ENCODE peak calls at places on chromosomes 12 and 14, in five cellular contexts. W is HEK293T, F is GM12878, X is HepG2, C is H1. O is an unnamed sample.

GRCh38 chr14:29805415-29806123 is 122.1 kb downstream of the PRKD1 start:
- DNase-seq in W (peak), F (no peak), X (no peak), C (no peak), O (no peak)

GRCh38 chr12:15856097-15856982 is 25.8 kb upstream of the STRAP start:
- DNase-seq in W (peak), F (peak), X (peak), C (peak), O (peak)

GRCh38 chr14:78182722-78183121 is 12.5 kb downstream of the NRXN3 start:
- DNase-seq in W (no peak), F (no peak), X (no peak), C (no peak), O (no peak)

GRCh38 chr12:93379432-93380308 is 1.9 kb downstream of the NUDT4 start:
- DNase-seq in W (no peak), F (no peak), X (no peak), C (no peak), O (no peak)

GRCh38 chr12:94039199-94039840 is 109.1 kb upstream of the PLXNC1 start:
- DNase-seq in W (no peak), F (no peak), X (no peak), C (no peak), O (no peak)

GRCh38 chr12:48999371-49000131 is at the start of gene DDN:
- DNase-seq in W (peak), F (no peak), X (no peak), C (peak), O (no peak)

GRCh38 chr12:2490746-2491145 is 304.0 kb upstream of the FKBP4 start:
- DNase-seq in W (no peak), F (no peak), X (no peak), C (no peak), O (no peak)

GRCh38 chr12:11600199-11600598 is 49.3 kb upstream of the ETV6 start:
- DNase-seq in W (no peak), F (no peak), X (no peak), C (no peak), O (no peak)

GRCh38 chr12:119288559-119288958 is 46.0 kb upstream of the CCDC60 start:
- DNase-seq in W (no peak), F (no peak), X (no peak), C (no peak), O (no peak)

GRCh38 chr12:38720661-38721060 is 184.7 kb downstream of the CPNE8 start:
- DNase-seq in W (no peak), F (no peak), X (no peak), C (no peak), O (no peak)

GRCh38 chr12:78977463-78977862 is 112.9 kb downstream of the SYT1 start:
- DNase-seq in W (no peak), F (no peak), X (no peak), C (no peak), O (no peak)

GRCh38 chr12:125017801-125018200 is 24.4 kb downstream of the BRI3BP start:
- DNase-seq in W (no peak), F (no peak), X (no peak), C (no peak), O (no peak)

GRCh38 chr12:132490481-132491348 is 764 bp downstream of the FBRSL1 start:
- DNase-seq in W (peak), F (no peak), X (no peak), C (no peak), O (no peak)

GRCh38 chr12:56040151-56040550 is 1.6 kb upstream of the RPS26 start:
- DNase-seq in W (no peak), F (no peak), X (no peak), C (no peak), O (no peak)

GRCh38 chr12:6975297-6976032 is 4.8 kb downstream of the EMG1 start:
- DNase-seq in W (no peak), F (no peak), X (no peak), C (no peak), O (no peak)

GRCh38 chr12:12990700-12991468 is 9.2 kb downstream of the HEBP1 start:
- DNase-seq in W (no peak), F (no peak), X (no peak), C (no peak), O (no peak)

GRCh38 chr12:99960312-99960711 is 24.4 kb downstream of the ANKS1B start:
- DNase-seq in W (no peak), F (no peak), X (no peak), C (no peak), O (no peak)

GRCh38 chr14:97267509-97267908 is 470.3 kb downstream of the VRK1 start:
- DNase-seq in W (no peak), F (no peak), X (no peak), C (no peak), O (no peak)

GRCh38 chr14:64879635-64880381 is at the start of gene SPTB:
- DNase-seq in W (peak), F (no peak), X (no peak), C (peak), O (no peak)

GRCh38 chr14:22200977-22201605 is 387.9 kb downstream of the DAD1 start:
- DNase-seq in W (peak), F (peak), X (peak), C (no peak), O (peak)

GRCh38 chr12:82740129-82741000 is 53.7 kb downstream of the TMTC2 start:
- DNase-seq in W (peak), F (no peak), X (no peak), C (no peak), O (peak)

GRCh38 chr12:124044021-124044420 is 71.0 kb downstream of the ZNF664 start:
- DNase-seq in W (no peak), F (no peak), X (no peak), C (no peak), O (no peak)

GRCh38 chr12:67665679-67666078 is 17.1 kb downstream of the DYRK2 start:
- DNase-seq in W (no peak), F (no peak), X (no peak), C (no peak), O (no peak)

DNA sequence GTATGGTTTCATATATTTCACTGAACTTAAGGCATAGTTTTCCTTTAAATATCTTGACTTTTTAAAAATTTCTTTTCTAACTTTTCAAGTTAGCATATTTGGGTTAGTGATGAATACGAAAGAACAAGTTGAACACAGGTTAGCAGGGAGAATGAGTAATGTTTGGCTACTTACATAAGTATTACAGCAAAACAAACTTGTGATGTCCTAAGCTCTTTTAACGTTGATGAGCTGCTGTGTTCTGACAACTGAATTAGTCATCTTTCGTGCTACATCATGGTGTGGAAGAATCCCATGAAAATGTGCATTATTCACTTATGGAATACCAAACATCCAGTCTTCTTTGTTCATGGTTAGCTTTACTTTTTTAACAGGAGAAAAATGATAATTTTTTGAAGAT is 36.3 kb upstream of the PDZRN4 start:
- DNase-seq in W (no peak), F (no peak), X (no peak), C (no peak), O (no peak)
- TF ChIP-seq SUZ12 in W (no peak), F (no peak), X (no peak), C (no peak), O (no peak)

DNA sequence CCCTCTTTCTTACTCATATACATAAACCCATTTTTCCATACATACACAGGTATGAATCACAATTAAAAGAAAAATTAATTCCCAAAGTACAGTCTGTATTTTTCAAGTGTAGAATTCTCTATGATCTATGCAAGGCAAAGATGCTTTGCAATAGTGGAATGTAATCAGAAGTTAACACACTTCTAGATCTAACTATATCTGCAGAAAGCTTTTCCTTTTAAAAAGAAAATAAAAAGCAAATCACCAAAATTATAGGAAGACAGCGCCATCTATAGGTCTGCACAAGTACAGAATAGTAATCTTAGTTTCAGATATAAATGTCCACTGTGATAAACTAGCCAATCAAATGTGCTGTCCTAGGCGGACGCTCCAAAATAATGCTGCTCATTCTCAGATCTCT is 22.0 kb downstream of the SLC25A21 start:
- DNase-seq in W (peak), F (no peak), X (peak), C (no peak), O (no peak)
- TF ChIP-seq SUZ12 in W (no peak), F (no peak), X (no peak), C (no peak), O (no peak)

DNA sequence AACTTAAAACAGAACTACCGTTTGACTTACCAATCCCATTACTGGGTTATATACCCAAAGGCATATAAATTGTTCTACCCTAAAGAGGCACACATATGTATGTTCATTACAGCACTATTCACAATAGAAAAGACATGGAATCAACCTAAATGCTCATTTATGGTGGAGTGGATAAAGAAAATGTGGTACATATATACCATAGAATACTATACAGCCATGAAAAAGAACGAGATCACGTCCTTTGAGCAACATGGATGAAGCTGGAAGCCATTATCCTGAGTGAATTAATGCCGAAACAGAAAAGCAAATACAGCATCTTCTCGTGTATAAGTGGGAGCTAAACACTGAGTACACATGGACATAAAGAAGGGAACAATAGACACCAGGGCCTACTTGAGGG is 31.8 kb downstream of the TMEM229B start:
- DNase-seq in W (no peak), F (no peak), X (no peak), C (no peak), O (no peak)
- TF ChIP-seq SUZ12 in W (no peak), F (no peak), X (no peak), C (no peak), O (no peak)

GRCh38 chr12:72366255-72366654 is 94.1 kb downstream of the TRHDE start:
- DNase-seq in W (peak), F (no peak), X (no peak), C (no peak), O (no peak)
- TF ChIP-seq SUZ12 in W (no peak), F (no peak), X (no peak), C (no peak), O (no peak)

DNA sequence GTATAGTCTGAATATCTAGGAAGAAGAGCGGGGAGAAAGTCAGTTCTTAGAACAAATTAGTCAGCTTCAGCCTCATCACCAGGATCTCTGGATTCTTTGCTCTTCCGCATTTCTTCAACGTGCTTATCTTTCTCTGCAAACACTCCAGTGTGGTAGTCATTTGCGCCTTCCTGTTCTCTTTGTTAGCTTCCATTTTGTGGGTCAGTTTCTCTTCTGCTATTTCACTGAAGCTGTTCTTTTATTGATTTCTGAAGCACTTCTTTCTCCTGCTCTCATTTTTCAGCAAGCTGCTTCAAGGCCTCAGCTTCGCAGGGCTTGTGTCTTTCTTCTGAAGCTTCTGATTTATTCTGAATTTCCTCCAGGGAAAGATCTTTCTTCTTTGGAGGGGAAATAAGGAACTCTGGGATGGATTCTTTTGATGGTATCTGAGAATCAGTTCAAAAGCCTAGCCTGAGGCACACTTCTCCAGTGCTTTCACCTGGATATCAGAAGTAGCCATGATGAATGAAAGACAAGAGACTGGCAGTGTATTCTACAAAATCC is 13.5 kb downstream of the AMN1 start:
- DNase-seq in W (no peak), F (peak), X (peak), C (no peak), O (no peak)
- TF ChIP-seq SUZ12 in W (no peak), F (no peak), X (no peak), C (no peak), O (no peak)

GRCh38 chr14:104660597-104660996 is 28.8 kb upstream of the INF2 start:
- DNase-seq in W (no peak), F (no peak), X (no peak), C (no peak), O (no peak)
- TF ChIP-seq SUZ12 in W (no peak), F (no peak), X (no peak), C (no peak), O (no peak)

DNA sequence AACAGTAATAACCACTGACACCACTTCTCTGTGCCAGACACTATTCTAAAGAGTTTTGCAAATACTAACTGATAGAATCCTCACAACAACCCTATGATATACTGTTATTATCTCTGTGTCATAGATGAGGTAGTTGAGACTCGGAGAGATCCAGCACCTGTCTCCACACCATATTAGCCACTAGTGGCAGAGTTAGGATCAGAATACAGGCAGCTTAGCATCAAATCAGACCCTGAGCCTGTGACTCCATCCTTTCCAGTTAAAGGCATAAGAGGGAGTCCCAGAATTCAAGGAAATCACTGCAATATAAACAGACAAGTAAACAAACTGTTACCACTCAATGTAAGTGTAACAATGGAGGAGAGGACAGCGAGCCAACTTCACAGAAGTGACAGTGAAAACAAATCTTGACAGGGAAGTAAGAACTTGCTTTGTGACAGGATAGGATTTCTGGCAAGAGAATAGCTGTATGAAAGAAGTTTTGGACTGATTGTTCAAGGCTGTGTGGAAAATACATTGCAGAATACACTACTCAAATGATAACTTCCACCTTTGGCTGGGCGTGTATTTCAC is 11.7 kb upstream of the NAP1L1 start:
- DNase-seq in W (no peak), F (no peak), X (no peak), C (no peak), O (no peak)
- TF ChIP-seq SUZ12 in W (no peak), F (no peak), X (no peak), C (no peak), O (no peak)

DNA sequence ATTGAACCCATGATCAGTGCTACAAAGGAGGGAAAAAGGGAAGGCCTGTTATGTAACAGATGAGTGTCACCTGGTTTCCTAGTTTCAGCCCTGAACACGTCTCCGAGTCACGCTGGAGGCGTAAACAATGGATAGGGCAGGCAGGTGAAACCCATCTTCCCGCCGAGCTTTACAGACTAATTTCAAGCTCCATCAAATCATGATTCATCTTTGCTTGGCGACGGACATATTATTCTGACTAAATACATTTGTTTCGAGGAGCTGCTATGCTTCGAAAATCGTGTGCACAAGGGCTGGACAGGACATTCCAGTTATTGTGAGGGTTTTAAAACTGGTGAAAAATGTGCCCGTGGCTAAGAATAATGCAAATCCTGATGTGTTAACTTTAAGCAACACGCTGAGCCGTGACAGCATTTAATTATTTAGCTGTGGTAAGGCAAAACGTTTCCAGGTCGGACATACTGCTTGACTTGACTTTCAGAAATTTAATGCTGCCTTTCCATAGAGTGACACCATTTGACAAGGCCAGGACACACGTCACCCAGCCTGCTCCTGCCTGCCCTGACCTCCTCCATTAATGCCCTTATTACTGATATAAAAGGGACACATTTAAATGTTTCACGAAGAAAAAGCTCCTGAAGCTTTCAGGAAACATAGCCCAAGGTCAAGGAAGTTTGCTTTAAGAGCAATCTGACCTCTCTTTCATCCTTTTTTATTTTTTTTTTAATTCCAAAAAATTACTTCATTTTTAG is 1203.5 kb upstream of the TMEM132C start:
- DNase-seq in W (no peak), F (no peak), X (no peak), C (no peak), O (no peak)
- TF ChIP-seq SUZ12 in W (no peak), F (no peak), X (no peak), C (no peak), O (no peak)

GRCh38 chr12:31021809-31022492 is 51.7 kb upstream of the DDX11 start:
- DNase-seq in W (no peak), F (no peak), X (no peak), C (peak), O (no peak)
- TF ChIP-seq SUZ12 in W (no peak), F (no peak), X (no peak), C (no peak), O (no peak)

GRCh38 chr14:70842851-70843462 is 33.6 kb upstream of the MAP3K9 start:
- DNase-seq in W (no peak), F (no peak), X (no peak), C (no peak), O (no peak)

GRCh38 chr14:70845601-70846000 is 36.3 kb upstream of the MAP3K9 start:
- DNase-seq in W (no peak), F (no peak), X (no peak), C (no peak), O (no peak)
- TF ChIP-seq SUZ12 in W (no peak), F (no peak), X (no peak), C (no peak), O (no peak)